ENCODE peak calls at places on chromosomes 13 and 19, in eight cellular contexts. T is NAMALWA; W is right cardiac atrium; C is activated T-helper 9 cell treated with anti-CD3 and anti-CD28 coated beads, Interleukin-2, amount 50 U/mL, for 16 hours; M is brain microvascular endothelial cell; P is GM04504; D is HTR-8/SVneo; B is colonic mucosa. Z is an unnamed sample.

GRCh38 chr19:15644066-15644741 is 3.5 kb downstream of the CYP4F3 start:
- DNase-seq in T (no peak), W (no peak), C (no peak), M (no peak), P (no peak), D (no peak), B (no peak), Z (no peak)

GRCh38 chr19:15265849-15266248 is 33.6 kb upstream of the EPHX3 start:
- DNase-seq in T (no peak), W (peak; percentile 96), C (no peak), M (peak; percentile 86), P (peak; percentile 92), D (no peak), B (peak; percentile 66), Z (peak; percentile 81)

GRCh38 chr13:111880185-111880584 is 186.8 kb upstream of the SOX1 start:
- DNase-seq in T (no peak), W (no peak), C (no peak), M (no peak), P (no peak), D (no peak), B (no peak), Z (no peak)

GRCh38 chr13:33057019-33057785 is 41.0 kb downstream of the KL start:
- DNase-seq in T (peak; percentile 68), W (peak; percentile 51), C (no peak), M (peak; percentile 23), P (no peak), D (peak; percentile 5), B (no peak), Z (peak; percentile 53)

GRCh38 chr19:3099347-3100145 is 5.4 kb downstream of the GNA11 start:
- DNase-seq in T (no peak), W (peak; percentile 60), C (no peak), M (no peak), P (no peak), D (no peak), B (no peak), Z (no peak)

GRCh38 chr13:30364133-30364532 is 56.8 kb upstream of the KATNAL1 start:
- DNase-seq in T (no peak), W (no peak), C (no peak), M (no peak), P (no peak), D (no peak), B (no peak), Z (peak; percentile 46)

GRCh38 chr19:46489445-46490272 is 6.0 kb downstream of the PNMA8B start:
- DNase-seq in T (no peak), W (peak; percentile 88), C (no peak), M (peak; percentile 71), P (no peak), D (no peak), B (no peak), Z (no peak)

GRCh38 chr19:4495471-4495870 is 22.8 kb downstream of the PLIN4 start:
- DNase-seq in T (no peak), W (no peak), C (no peak), M (no peak), P (no peak), D (no peak), B (no peak), Z (no peak)